ENCODE peak calls at places on chromosome 6, in four cellular contexts. J is neuronal stem cell, V is IMR-90, D is mesenchymal stem cell. Y is an unnamed sample.

GRCh38 chr6:38554700-38555413 is 84.9 kb downstream of the BTBD9 start:
- DNase-seq in V (peak), J (no peak), D (peak), Y (no peak)

GRCh38 chr6:38058022-38058421 is 238.5 kb downstream of the ZFAND3 start:
- DNase-seq in V (peak), D (no peak), J (no peak), Y (no peak)

GRCh38 chr6:11273406-11274065 is 41.1 kb upstream of the NEDD9 start:
- DNase-seq in J (no peak), D (no peak), V (no peak), Y (no peak)

GRCh38 chr6:37675100-37675499 is 22.6 kb downstream of the MDGA1 start:
- DNase-seq in V (no peak), J (no peak), D (no peak), Y (no peak)

GRCh38 chr6:117317261-117317660 is 51.9 kb downstream of the VGLL2 start:
- DNase-seq in V (peak), D (peak), J (no peak), Y (peak)

GRCh38 chr6:37205189-37205996 is 35.4 kb downstream of the PIM1 start:
- DNase-seq in D (no peak), V (no peak), J (no peak), Y (no peak)

GRCh38 chr6:162230147-162230752 is 497.3 kb downstream of the PRKN start:
- DNase-seq in D (no peak), J (no peak), V (no peak), Y (no peak)

GRCh38 chr6:6915219-6915618 is 192.5 kb upstream of the RREB1 start:
- DNase-seq in D (no peak), V (no peak), J (no peak), Y (peak)

GRCh38 chr6:154991207-154991606 is 3.9 kb upstream of the TIAM2 start:
- DNase-seq in J (no peak), V (no peak), D (no peak), Y (no peak)

GRCh38 chr6:107618672-107619071 is 128.8 kb downstream of the SOBP start:
- DNase-seq in V (no peak), D (no peak), J (no peak), Y (no peak)

GRCh38 chr6:158825038-158825950 is 6.1 kb upstream of the EZR start:
- DNase-seq in J (no peak), V (no peak), D (no peak), Y (no peak)

GRCh38 chr6:16130932-16131387 is 2.1 kb downstream of the MYLIP start:
- DNase-seq in V (peak), J (peak), D (peak), Y (peak)

GRCh38 chr6:149045404-149045803 is 272.1 kb upstream of the TAB2 start:
- DNase-seq in J (no peak), D (no peak), V (no peak), Y (peak)

GRCh38 chr6:39812853-39813533 is 20.8 kb downstream of the DAAM2 start:
- DNase-seq in D (peak), V (peak), J (no peak), Y (peak)

GRCh38 chr6:96236471-96236870 is 220.7 kb downstream of the FUT9 start:
- DNase-seq in D (no peak), V (no peak), J (no peak), Y (no peak)

GRCh38 chr6:13235339-13235738 is 93.0 kb downstream of the TBC1D7 start:
- DNase-seq in J (no peak), V (no peak), D (no peak), Y (no peak)

GRCh38 chr6:132395015-132395597 is 6.2 kb downstream of the MOXD1 start:
- DNase-seq in J (no peak), V (no peak), D (no peak), Y (no peak)

GRCh38 chr6:99522531-99522930 is 7.3 kb upstream of the USP45 start:
- DNase-seq in J (no peak), D (peak), V (peak), Y (peak)

GRCh38 chr6:108544586-108544985 is 16.1 kb upstream of the FOXO3 start:
- DNase-seq in D (no peak), J (no peak), V (peak), Y (peak)

GRCh38 chr6:169165031-169165430 is 88.6 kb downstream of the THBS2 start:
- DNase-seq in V (peak), J (no peak), D (no peak), Y (no peak)

GRCh38 chr6:162123797-162124196 is 603.8 kb downstream of the PRKN start:
- DNase-seq in V (no peak), J (no peak), D (no peak), Y (peak)

GRCh38 chr6:19802656-19803055 is 34.5 kb upstream of the ID4 start:
- DNase-seq in V (no peak), J (no peak), D (no peak), Y (no peak)

GRCh38 chr6:143123081-143123480 is 62.4 kb downstream of the AIG1 start:
- DNase-seq in J (no peak), D (no peak), V (no peak), Y (no peak)

GRCh38 chr6:144955853-144956252 is 670.7 kb downstream of the UTRN start:
- DNase-seq in V (peak), J (no peak), D (peak), Y (peak)

GRCh38 chr6:158086054-158086705 is 81.9 kb downstream of the SERAC1 start:
- DNase-seq in J (no peak), D (peak), V (peak), Y (no peak)

GRCh38 chr6:34792605-34793500 is 970 bp downstream of the BLTP3A start:
- DNase-seq in D (peak), J (peak), V (peak), Y (peak)

GRCh38 chr6:11315743-11316437 is 83.4 kb upstream of the NEDD9 start:
- DNase-seq in V (peak), J (no peak), D (peak), Y (no peak)

GRCh38 chr6:147149092-147149491 is 55.1 kb upstream of the STXBP5 start:
- DNase-seq in J (no peak), V (no peak), D (no peak), Y (no peak)

GRCh38 chr6:30363459-30363858 is 18.5 kb downstream of the RPP21 start:
- DNase-seq in D (no peak), J (no peak), V (no peak), Y (peak)
- H2BK15ac ChIP-seq in D (no peak), J (no peak), V (no peak), Y (no peak)

GRCh38 chr6:21969192-21969591 is 327.6 kb downstream of the PRL start:
- DNase-seq in V (no peak), J (no peak), D (no peak), Y (no peak)
- H3K27ac ChIP-seq in V (no peak), J (no peak), D (no peak), Y (no peak)

GRCh38 chr6:83126807-83127206 is 59.3 kb downstream of the DOP1A start:
- DNase-seq in J (no peak), V (no peak), D (no peak), Y (no peak)

GRCh38 chr6:83127258-83127657 is 59.8 kb downstream of the DOP1A start:
- DNase-seq in V (no peak), J (no peak), D (no peak), Y (no peak)

GRCh38 chr6:83126223-83126622 is 58.8 kb downstream of the DOP1A start:
- DNase-seq in J (no peak), D (no peak), V (no peak), Y (no peak)

GRCh38 chr6:83127976-83128375 is 60.5 kb downstream of the DOP1A start:
- DNase-seq in D (no peak), V (peak), J (no peak), Y (no peak)

DNA sequence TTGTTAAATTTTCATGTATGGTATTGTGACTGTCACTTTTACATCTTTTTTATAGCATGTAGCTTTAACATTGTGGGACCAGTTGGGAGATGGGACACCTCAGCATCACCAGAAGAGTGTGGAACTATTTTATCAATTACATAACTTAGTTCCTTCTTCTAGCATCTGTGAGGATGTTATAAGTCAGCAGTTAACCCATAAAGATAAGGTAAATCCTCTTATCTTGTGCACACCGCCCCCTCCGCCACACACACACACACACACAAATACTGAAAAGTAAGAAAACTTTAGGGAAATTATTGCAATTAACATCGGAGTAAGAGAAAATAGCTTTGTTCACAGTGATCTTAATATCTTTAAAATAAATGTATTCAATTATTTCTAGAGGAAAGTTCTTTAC is 60.9 kb downstream of the PGM3 start:
- DNase-seq in D (no peak), J (no peak), V (no peak), Y (no peak)
- H4K8ac ChIP-seq in D (no peak), J (no peak), V (no peak), Y (no peak)

GRCh38 chr6:33757113-33757512 is 10.4 kb upstream of the IP6K3 start:
- DNase-seq in V (no peak), D (peak), J (no peak), Y (no peak)
- H2BK15ac ChIP-seq in V (no peak), D (no peak), J (peak), Y (no peak)

GRCh38 chr6:129673758-129674157 is 36.2 kb downstream of the ARHGAP18 start:
- DNase-seq in V (no peak), J (no peak), D (no peak), Y (no peak)

GRCh38 chr6:129670634-129671033 is 39.3 kb downstream of the ARHGAP18 start:
- DNase-seq in V (no peak), D (no peak), J (no peak), Y (no peak)

GRCh38 chr6:129671442-129672344 is 38.3 kb downstream of the ARHGAP18 start:
- DNase-seq in D (no peak), J (no peak), V (no peak), Y (peak)

GRCh38 chr6:129672345-129672691 is 37.7 kb downstream of the ARHGAP18 start:
- DNase-seq in D (no peak), V (no peak), J (no peak), Y (no peak)

GRCh38 chr6:129672883-129673631 is 36.9 kb downstream of the ARHGAP18 start:
- DNase-seq in J (no peak), D (peak), V (peak), Y (peak)
- H3K27ac ChIP-seq in J (no peak), D (peak), V (peak), Y (no peak)

GRCh38 chr6:68040312-68040778 is 594.7 kb upstream of the ADGRB3 start:
- DNase-seq in J (no peak), V (no peak), D (no peak), Y (peak)
- H4K8ac ChIP-seq in J (no peak), V (no peak), D (peak), Y (no peak)

GRCh38 chr6:168086066-168086465 is 7.1 kb upstream of the FRMD1 start:
- DNase-seq in D (no peak), J (no peak), V (no peak), Y (no peak)
- H2BK15ac ChIP-seq in D (peak), J (peak), V (no peak), Y (no peak)

DNA sequence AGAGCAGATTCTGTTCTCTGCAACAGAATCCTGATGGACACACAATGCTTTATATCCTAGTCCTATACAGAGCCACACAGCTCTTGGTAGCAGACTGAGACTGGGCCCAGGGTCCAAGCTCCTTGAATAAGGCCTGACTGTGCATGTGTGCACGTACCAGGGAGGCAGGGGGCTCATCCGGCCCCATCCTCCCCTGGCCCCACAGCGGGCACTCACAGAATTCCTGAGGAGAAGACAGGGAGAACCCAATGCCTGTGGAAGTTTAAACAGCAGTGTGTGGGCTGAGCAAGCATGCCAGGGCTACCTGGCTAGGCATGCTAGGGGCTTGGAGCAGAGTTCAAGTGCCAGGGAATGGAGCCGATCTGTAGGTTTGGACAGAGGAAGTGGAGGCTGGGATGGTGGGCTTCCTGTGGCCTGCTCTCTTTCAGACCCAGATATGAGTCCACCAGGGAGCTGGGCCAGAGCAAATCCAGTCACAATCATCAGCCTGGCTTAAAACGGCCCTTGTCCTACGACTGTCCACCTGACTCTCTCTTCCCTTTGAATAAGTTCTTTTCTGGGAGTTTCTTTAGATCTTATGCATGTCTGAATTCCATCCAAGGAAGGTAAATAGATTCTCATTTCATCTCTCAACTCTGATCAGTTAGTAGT is 74.0 kb downstream of the MRPL14 start:
- DNase-seq in J (no peak), D (no peak), V (no peak), Y (no peak)
- H3K27ac ChIP-seq in J (no peak), D (no peak), V (no peak), Y (no peak)

GRCh38 chr6:70507166-70507565 is 59.6 kb upstream of the SDHAF4 start:
- DNase-seq in D (no peak), J (no peak), V (no peak), Y (no peak)
- H4K8ac ChIP-seq in D (no peak), J (no peak), V (no peak), Y (no peak)

Y was measured in mesendoderm.